ENCODE peak calls at places on chromosome 21, in nine cellular contexts. H, J, Q, X, Z, A, R, W and L are unnamed samples.

GRCh38 chr21:30434033-30434631 is 4.1 kb downstream of the KRTAP13-4 start:
- DNase-seq in H (peak; percentile 34), J (no peak), Q (peak; percentile 31), X (no peak), Z (peak; percentile 18), A (peak; percentile 23), R (peak; percentile 9), W (no peak), L (no peak)

GRCh38 chr21:41558842-41559241 is 50.9 kb upstream of the TMPRSS2 start:
- DNase-seq in H (no peak), J (no peak), Q (no peak), X (no peak), Z (no peak), A (no peak), R (no peak), W (no peak), L (no peak)

GRCh38 chr21:38839683-38840286 is 34.1 kb downstream of the ETS2 start:
- DNase-seq in H (no peak), J (no peak), Q (no peak), X (peak; percentile 54), Z (no peak), A (no peak), R (peak; percentile 45), W (no peak), L (no peak)

GRCh38 chr21:45176141-45176540 is 101.8 kb downstream of the ADARB1 start:
- DNase-seq in H (no peak), J (no peak), Q (no peak), X (no peak), Z (no peak), A (no peak), R (no peak), W (no peak), L (no peak)

GRCh38 chr21:46397211-46397905 is 61.3 kb upstream of the DIP2A start:
- DNase-seq in H (no peak), J (no peak), Q (no peak), X (no peak), Z (no peak), A (no peak), R (no peak), W (no peak), L (no peak)

GRCh38 chr21:43302769-43303168 is 124.2 kb downstream of the SIK1 start:
- DNase-seq in H (no peak), J (peak; percentile 36), Q (no peak), X (no peak), Z (no peak), A (no peak), R (no peak), W (no peak), L (no peak)

GRCh38 chr21:32412998-32413504 is 545 bp downstream of the EVA1C start:
- DNase-seq in H (peak; percentile 32), J (peak; percentile 81), Q (no peak), X (no peak), Z (no peak), A (no peak), R (peak; percentile 57), W (no peak), L (no peak)

GRCh38 chr21:45543371-45543709 is 1.1 kb upstream of the SLC19A1 start:
- DNase-seq in H (no peak), J (no peak), Q (no peak), X (no peak), Z (no peak), A (peak; percentile 20), R (no peak), W (no peak), L (no peak)

GRCh38 chr21:34968414-34969333 is 80.4 kb downstream of the RUNX1 start:
- DNase-seq in H (no peak), J (no peak), Q (no peak), X (no peak), Z (no peak), A (no peak), R (no peak), W (no peak), L (no peak)

GRCh38 chr21:29580886-29581285 is 282.2 kb downstream of the BACH1 start:
- DNase-seq in H (no peak), J (no peak), Q (no peak), X (no peak), Z (no peak), A (no peak), R (no peak), W (no peak), L (no peak)

GRCh38 chr21:36917487-36918158 is 48.8 kb downstream of the HLCS start:
- DNase-seq in H (peak; percentile 1), J (no peak), Q (no peak), X (no peak), Z (peak; percentile 69), A (no peak), R (peak; percentile 73), W (no peak), L (no peak)

GRCh38 chr21:35316933-35317332 is 267.8 kb upstream of the RUNX1 start:
- DNase-seq in H (no peak), J (no peak), Q (no peak), X (no peak), Z (peak; percentile 12), A (no peak), R (no peak), W (no peak), L (no peak)

GRCh38 chr21:28439852-28440251 is 552.8 kb downstream of the LTN1 start:
- DNase-seq in H (no peak), J (no peak), Q (no peak), X (no peak), Z (no peak), A (no peak), R (no peak), W (no peak), L (no peak)

GRCh38 chr21:38761531-38761930 is 44.2 kb upstream of the ETS2 start:
- DNase-seq in H (no peak), J (no peak), Q (no peak), X (no peak), Z (no peak), A (no peak), R (no peak), W (no peak), L (no peak)

GRCh38 chr21:28207776-28208175 is 784.9 kb downstream of the LTN1 start:
- DNase-seq in H (no peak), J (no peak), Q (no peak), X (peak; percentile 62), Z (no peak), A (no peak), R (no peak), W (no peak), L (no peak)

GRCh38 chr21:44711327-44712202 is at the start of gene TSPEAR:
- DNase-seq in H (peak; percentile 72), J (peak; percentile 69), Q (no peak), X (no peak), Z (peak; percentile 80), A (peak; percentile 20), R (no peak), W (no peak), L (no peak)

GRCh38 chr21:26965567-26966359 is 1.1 kb downstream of the ADAMTS5 start:
- DNase-seq in H (no peak), J (peak; percentile 66), Q (no peak), X (no peak), Z (peak; percentile 83), A (no peak), R (no peak), W (no peak), L (no peak)

GRCh38 chr21:44999428-44999971 is 59.7 kb downstream of the SLX9 start:
- DNase-seq in H (no peak), J (peak; percentile 68), Q (no peak), X (no peak), Z (no peak), A (no peak), R (no peak), W (no peak), L (no peak)

GRCh38 chr21:18529253-18529652 is 125.7 kb upstream of the TMPRSS15 start:
- DNase-seq in H (peak; percentile 65), J (no peak), Q (no peak), X (peak; percentile 43), Z (no peak), A (no peak), R (peak; percentile 7), W (no peak), L (no peak)

GRCh38 chr21:33374080-33374873 is 28.9 kb upstream of the IFNGR2 start:
- DNase-seq in H (peak; percentile 14), J (no peak), Q (peak; percentile 78), X (no peak), Z (no peak), A (peak; percentile 78), R (peak; percentile 81), W (peak; percentile 41), L (no peak)

GRCh38 chr21:24955275-24955961 is 651.9 kb downstream of the MRPL39 start:
- DNase-seq in H (no peak), J (no peak), Q (no peak), X (no peak), Z (no peak), A (no peak), R (no peak), W (no peak), L (no peak)

GRCh38 chr21:46455575-46456385 is 2.9 kb upstream of the DIP2A start:
- DNase-seq in H (no peak), J (no peak), Q (no peak), X (no peak), Z (no peak), A (no peak), R (peak; percentile 98), W (no peak), L (no peak)

GRCh38 chr21:31609081-31609480 is 50.4 kb upstream of the SOD1 start:
- DNase-seq in H (no peak), J (no peak), Q (no peak), X (no peak), Z (no peak), A (no peak), R (no peak), W (no peak), L (no peak)

GRCh38 chr21:26405735-26406361 is 167.2 kb downstream of the CYYR1 start:
- DNase-seq in H (no peak), J (no peak), Q (no peak), X (peak; percentile 78), Z (peak; percentile 62), A (no peak), R (peak; percentile 25), W (no peak), L (no peak)